ENCODE peak calls at places on chromosomes 16 and 17, in five cellular contexts. One of them, this sample, is unnamed.

GRCh38 chr17:1123397-1124237 is 56.2 kb downstream of the ABR start:
- DNase-seq in AG04450: no peak
- DNase-seq in dorsolateral prefrontal cortex: no peak
- DNase-seq in left ventricle myocardium inferior: no peak
- DNase-seq in A549: no peak
- DNase-seq in this sample: no peak

GRCh38 chr16:19735074-19735867 is 17.2 kb downstream of the IQCK start:
- DNase-seq in AG04450: no peak
- DNase-seq in dorsolateral prefrontal cortex: no peak
- DNase-seq in left ventricle myocardium inferior: peak
- DNase-seq in A549: no peak
- DNase-seq in this sample: no peak

GRCh38 chr16:70695351-70696070 is 9.7 kb upstream of the MTSS2 start:
- DNase-seq in AG04450: no peak
- DNase-seq in dorsolateral prefrontal cortex: no peak
- DNase-seq in left ventricle myocardium inferior: peak
- DNase-seq in A549: peak
- DNase-seq in this sample: no peak

GRCh38 chr16:5064915-5065314 is 841 bp downstream of the C16orf89 start:
- DNase-seq in AG04450: no peak
- DNase-seq in dorsolateral prefrontal cortex: no peak
- DNase-seq in left ventricle myocardium inferior: no peak
- DNase-seq in A549: no peak
- DNase-seq in this sample: no peak

GRCh38 chr17:64491034-64491860 is 5.6 kb downstream of the POLG2 start:
- DNase-seq in AG04450: no peak
- DNase-seq in dorsolateral prefrontal cortex: no peak
- DNase-seq in left ventricle myocardium inferior: no peak
- DNase-seq in A549: peak
- DNase-seq in this sample: no peak

GRCh38 chr17:10589553-10590145 is 40.2 kb upstream of the MYH2 start:
- DNase-seq in AG04450: no peak
- DNase-seq in dorsolateral prefrontal cortex: no peak
- DNase-seq in left ventricle myocardium inferior: no peak
- DNase-seq in A549: no peak
- DNase-seq in this sample: no peak

GRCh38 chr16:69188716-69189115 is 1.8 kb downstream of the SNTB2 start:
- DNase-seq in AG04450: no peak
- DNase-seq in dorsolateral prefrontal cortex: no peak
- DNase-seq in left ventricle myocardium inferior: no peak
- DNase-seq in A549: no peak
- DNase-seq in this sample: no peak

GRCh38 chr17:45405250-45406086 is 27.2 kb downstream of the ARHGAP27 start:
- DNase-seq in AG04450: no peak
- DNase-seq in dorsolateral prefrontal cortex: no peak
- DNase-seq in left ventricle myocardium inferior: no peak
- DNase-seq in A549: peak
- DNase-seq in this sample: no peak

GRCh38 chr16:22859925-22860324 is 46.0 kb downstream of the HS3ST2 start:
- DNase-seq in AG04450: no peak
- DNase-seq in dorsolateral prefrontal cortex: no peak
- DNase-seq in left ventricle myocardium inferior: no peak
- DNase-seq in A549: no peak
- DNase-seq in this sample: no peak

GRCh38 chr16:2963611-2964415 is at the start of gene KREMEN2:
- DNase-seq in AG04450: no peak
- DNase-seq in dorsolateral prefrontal cortex: no peak
- DNase-seq in left ventricle myocardium inferior: no peak
- DNase-seq in A549: peak
- DNase-seq in this sample: no peak

GRCh38 chr17:74865504-74866197 is 6.0 kb upstream of the GRIN2C start:
- DNase-seq in AG04450: no peak
- DNase-seq in dorsolateral prefrontal cortex: no peak
- DNase-seq in left ventricle myocardium inferior: no peak
- DNase-seq in A549: no peak
- DNase-seq in this sample: no peak

GRCh38 chr16:87648236-87648635 is 45.9 kb downstream of the JPH3 start:
- DNase-seq in AG04450: no peak
- DNase-seq in dorsolateral prefrontal cortex: peak
- DNase-seq in left ventricle myocardium inferior: no peak
- DNase-seq in A549: no peak
- DNase-seq in this sample: no peak

GRCh38 chr17:66627985-66628384 is 206.9 kb upstream of the CACNG5 start:
- DNase-seq in AG04450: no peak
- DNase-seq in dorsolateral prefrontal cortex: no peak
- DNase-seq in left ventricle myocardium inferior: no peak
- DNase-seq in A549: no peak
- DNase-seq in this sample: no peak

GRCh38 chr17:17506181-17506741 is 10.1 kb upstream of the RASD1 start:
- DNase-seq in AG04450: no peak
- DNase-seq in dorsolateral prefrontal cortex: no peak
- DNase-seq in left ventricle myocardium inferior: peak
- DNase-seq in A549: no peak
- DNase-seq in this sample: no peak

GRCh38 chr17:59521465-59522126 is 43.8 kb upstream of the DHX40 start:
- DNase-seq in AG04450: peak
- DNase-seq in dorsolateral prefrontal cortex: peak
- DNase-seq in left ventricle myocardium inferior: peak
- DNase-seq in A549: peak
- DNase-seq in this sample: no peak

GRCh38 chr16:24801761-24802302 is 43.9 kb upstream of the SLC5A11 start:
- DNase-seq in AG04450: no peak
- DNase-seq in dorsolateral prefrontal cortex: no peak
- DNase-seq in left ventricle myocardium inferior: no peak
- DNase-seq in A549: no peak
- DNase-seq in this sample: no peak

GRCh38 chr17:63932721-63933120 is 590 bp upstream of the CD79B start:
- DNase-seq in AG04450: no peak
- DNase-seq in dorsolateral prefrontal cortex: no peak
- DNase-seq in left ventricle myocardium inferior: no peak
- DNase-seq in A549: no peak
- DNase-seq in this sample: no peak

GRCh38 chr16:13909872-13910303 is 10.1 kb upstream of the ERCC4 start:
- DNase-seq in AG04450: peak
- DNase-seq in dorsolateral prefrontal cortex: no peak
- DNase-seq in left ventricle myocardium inferior: peak
- DNase-seq in A549: peak
- DNase-seq in this sample: no peak

GRCh38 chr16:8905168-8905762 is 23.1 kb downstream of the LITAFD start:
- DNase-seq in AG04450: no peak
- DNase-seq in dorsolateral prefrontal cortex: no peak
- DNase-seq in left ventricle myocardium inferior: no peak
- DNase-seq in A549: peak
- DNase-seq in this sample: no peak

GRCh38 chr17:79861371-79862216 is 22.4 kb upstream of the CBX4 start:
- DNase-seq in AG04450: no peak
- DNase-seq in dorsolateral prefrontal cortex: no peak
- DNase-seq in left ventricle myocardium inferior: no peak
- DNase-seq in A549: no peak
- DNase-seq in this sample: no peak

GRCh38 chr16:282944-283744 is at the start of gene PDIA2:
- DNase-seq in AG04450: no peak
- DNase-seq in dorsolateral prefrontal cortex: no peak
- DNase-seq in left ventricle myocardium inferior: no peak
- DNase-seq in A549: no peak
- DNase-seq in this sample: no peak

GRCh38 chr17:13582776-13583414 is 18.8 kb downstream of the HS3ST3A1 start:
- DNase-seq in AG04450: no peak
- DNase-seq in dorsolateral prefrontal cortex: no peak
- DNase-seq in left ventricle myocardium inferior: no peak
- DNase-seq in A549: no peak
- DNase-seq in this sample: no peak

GRCh38 chr17:81510798-81511549 is 1.6 kb downstream of the ACTG1 start:
- DNase-seq in AG04450: no peak
- DNase-seq in dorsolateral prefrontal cortex: no peak
- DNase-seq in left ventricle myocardium inferior: no peak
- DNase-seq in A549: peak
- DNase-seq in this sample: no peak

GRCh38 chr16:68086336-68086821 is 1.2 kb downstream of the NFATC3 start:
- DNase-seq in AG04450: no peak
- DNase-seq in dorsolateral prefrontal cortex: no peak
- DNase-seq in left ventricle myocardium inferior: no peak
- DNase-seq in A549: peak
- DNase-seq in this sample: peak

GRCh38 chr17:6435968-6436367 is 1.0 kb upstream of the AIPL1 start:
- DNase-seq in AG04450: peak
- DNase-seq in dorsolateral prefrontal cortex: peak
- DNase-seq in left ventricle myocardium inferior: peak
- DNase-seq in A549: peak
- DNase-seq in this sample: peak

GRCh38 chr17:41645371-41646063 is 21.1 kb upstream of the KRT17 start:
- DNase-seq in AG04450: no peak
- DNase-seq in dorsolateral prefrontal cortex: no peak
- DNase-seq in left ventricle myocardium inferior: no peak
- DNase-seq in A549: peak
- DNase-seq in this sample: no peak

GRCh38 chr16:68434654-68435210 is 13.6 kb downstream of the SMPD3 start:
- DNase-seq in AG04450: no peak
- DNase-seq in dorsolateral prefrontal cortex: no peak
- DNase-seq in left ventricle myocardium inferior: no peak
- DNase-seq in A549: no peak
- DNase-seq in this sample: no peak

GRCh38 chr17:15303293-15303692 is 38.1 kb downstream of the TEKT3 start:
- DNase-seq in AG04450: no peak
- DNase-seq in dorsolateral prefrontal cortex: no peak
- DNase-seq in left ventricle myocardium inferior: no peak
- DNase-seq in A549: no peak
- DNase-seq in this sample: no peak

GRCh38 chr17:40327735-40328385 is 18.9 kb downstream of the RARA start:
- DNase-seq in AG04450: no peak
- DNase-seq in dorsolateral prefrontal cortex: no peak
- DNase-seq in left ventricle myocardium inferior: peak
- DNase-seq in A549: no peak
- DNase-seq in this sample: no peak

GRCh38 chr17:3913531-3914318 is 2.5 kb downstream of the P2RX1 start:
- DNase-seq in AG04450: peak
- DNase-seq in dorsolateral prefrontal cortex: peak
- DNase-seq in left ventricle myocardium inferior: peak
- DNase-seq in A549: peak
- DNase-seq in this sample: peak

GRCh38 chr16:58021661-58022551 is 3.6 kb upstream of the MMP15 start:
- DNase-seq in AG04450: no peak
- DNase-seq in dorsolateral prefrontal cortex: no peak
- DNase-seq in left ventricle myocardium inferior: peak
- DNase-seq in A549: no peak
- DNase-seq in this sample: no peak

GRCh38 chr16:3861808-3862451 is 18.6 kb downstream of the CREBBP start:
- DNase-seq in AG04450: no peak
- DNase-seq in dorsolateral prefrontal cortex: no peak
- DNase-seq in left ventricle myocardium inferior: no peak
- DNase-seq in A549: no peak
- DNase-seq in this sample: no peak

GRCh38 chr16:87691686-87692079 is 74.1 kb downstream of the KLHDC4 start:
- DNase-seq in AG04450: no peak
- DNase-seq in dorsolateral prefrontal cortex: no peak
- DNase-seq in left ventricle myocardium inferior: no peak
- DNase-seq in A549: no peak
- DNase-seq in this sample: peak

GRCh38 chr17:56468840-56469239 is 124.7 kb upstream of the NOG start:
- DNase-seq in AG04450: no peak
- DNase-seq in dorsolateral prefrontal cortex: no peak
- DNase-seq in left ventricle myocardium inferior: no peak
- DNase-seq in A549: no peak
- DNase-seq in this sample: no peak

GRCh38 chr16:734208-734980 is 6.4 kb downstream of the CIAO3 start:
- DNase-seq in AG04450: no peak
- DNase-seq in dorsolateral prefrontal cortex: no peak
- DNase-seq in left ventricle myocardium inferior: no peak
- DNase-seq in A549: no peak
- DNase-seq in this sample: no peak

GRCh38 chr17:78129385-78130079 is 977 bp upstream of the TMC6 start:
- DNase-seq in AG04450: no peak
- DNase-seq in dorsolateral prefrontal cortex: no peak
- DNase-seq in left ventricle myocardium inferior: no peak
- DNase-seq in A549: no peak
- DNase-seq in this sample: no peak

GRCh38 chr16:85149776-85150175 is 37.5 kb upstream of the CIBAR2 start:
- DNase-seq in AG04450: no peak
- DNase-seq in dorsolateral prefrontal cortex: peak
- DNase-seq in left ventricle myocardium inferior: peak
- DNase-seq in A549: no peak
- DNase-seq in this sample: peak
- H3K27ac ChIP-seq in AG04450: no peak
- H3K27ac ChIP-seq in dorsolateral prefrontal cortex: no peak
- H3K27ac ChIP-seq in left ventricle myocardium inferior: peak
- H3K27ac ChIP-seq in A549: no peak
- H3K27ac ChIP-seq in this sample: peak

DNA sequence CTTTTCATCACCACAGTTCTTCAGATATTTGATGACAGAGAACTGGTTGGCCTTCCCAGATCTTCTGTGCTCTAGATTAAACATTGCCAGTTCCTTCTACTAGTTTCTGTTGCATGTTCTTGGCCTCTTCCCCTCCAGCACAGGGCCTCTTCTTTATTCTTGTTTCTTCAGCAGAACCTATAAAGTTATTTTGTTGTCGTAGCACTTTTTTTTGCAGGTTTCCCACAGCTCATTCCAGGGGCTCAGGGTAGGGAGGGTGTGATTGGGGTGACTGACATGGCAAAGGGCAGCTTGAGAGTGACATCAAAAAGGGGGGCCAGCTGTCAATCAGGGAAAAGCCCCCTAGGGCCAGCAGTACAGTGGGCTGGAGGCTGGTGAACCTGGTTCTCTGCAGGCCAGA is 9.4 kb downstream of the CHD9 start:
- DNase-seq in AG04450: no peak
- DNase-seq in dorsolateral prefrontal cortex: no peak
- DNase-seq in left ventricle myocardium inferior: no peak
- DNase-seq in A549: no peak
- DNase-seq in this sample: no peak
- H3K27ac ChIP-seq in AG04450: no peak
- H3K27ac ChIP-seq in dorsolateral prefrontal cortex: no peak
- H3K27ac ChIP-seq in left ventricle myocardium inferior: peak
- H3K27ac ChIP-seq in A549: no peak
- H3K27ac ChIP-seq in this sample: peak

GRCh38 chr16:47143329-47143676 is 442 bp downstream of the NETO2 start:
- DNase-seq in AG04450: no peak
- DNase-seq in dorsolateral prefrontal cortex: peak
- DNase-seq in left ventricle myocardium inferior: peak
- DNase-seq in A549: peak
- DNase-seq in this sample: peak
- H3K27ac ChIP-seq in AG04450: no peak
- H3K27ac ChIP-seq in dorsolateral prefrontal cortex: peak
- H3K27ac ChIP-seq in left ventricle myocardium inferior: peak
- H3K27ac ChIP-seq in A549: peak
- H3K27ac ChIP-seq in this sample: peak

DNA sequence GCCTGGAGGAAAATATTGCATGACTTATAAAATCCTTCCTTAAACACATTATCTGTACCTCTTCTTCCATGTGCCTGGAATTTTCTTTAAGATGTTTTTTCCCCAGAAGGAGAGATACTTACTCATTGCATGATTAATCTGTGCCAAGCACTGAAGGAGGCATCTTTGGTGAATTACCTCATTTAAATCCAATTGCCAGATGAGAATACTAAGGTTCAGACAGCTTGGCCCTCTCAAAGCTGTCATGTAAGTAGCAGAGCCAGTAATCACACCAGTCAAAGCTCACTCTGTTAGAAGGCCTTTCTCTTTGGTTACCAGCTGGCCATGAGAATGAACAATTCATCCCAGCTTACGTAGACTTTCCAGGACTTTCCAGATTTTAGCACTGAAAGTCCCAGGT is 119.7 kb downstream of the COPRS start:
- DNase-seq in AG04450: peak
- DNase-seq in dorsolateral prefrontal cortex: no peak
- DNase-seq in left ventricle myocardium inferior: no peak
- DNase-seq in A549: no peak
- DNase-seq in this sample: no peak
- H3K27ac ChIP-seq in AG04450: peak
- H3K27ac ChIP-seq in dorsolateral prefrontal cortex: no peak
- H3K27ac ChIP-seq in left ventricle myocardium inferior: peak
- H3K27ac ChIP-seq in A549: no peak
- H3K27ac ChIP-seq in this sample: no peak